ENCODE peak calls at places on chromosomes 2 and 18, in four cellular contexts. One of them, this sample, is unnamed.

GRCh38 chr2:69549421-69549820 is 94.1 kb downstream of the AAK1 start:
- DNase-seq in GM12891: no peak
- DNase-seq in nephron progenitor cell: no peak
- DNase-seq in amniotic stem cell: peak
- DNase-seq in this sample: no peak

GRCh38 chr2:109209412-109209811 is 80.4 kb downstream of the SH3RF3 start:
- DNase-seq in nephron progenitor cell: no peak
- DNase-seq in amniotic stem cell: peak
- DNase-seq in GM12891: no peak
- DNase-seq in this sample: no peak

GRCh38 chr2:190718652-190719526 is 70.0 kb downstream of the NAB1 start:
- DNase-seq in amniotic stem cell: peak
- DNase-seq in nephron progenitor cell: peak
- DNase-seq in GM12891: peak
- DNase-seq in this sample: peak

GRCh38 chr2:8306530-8307351 is 375.1 kb upstream of the ID2 start:
- DNase-seq in GM12891: no peak
- DNase-seq in amniotic stem cell: no peak
- DNase-seq in nephron progenitor cell: no peak
- DNase-seq in this sample: no peak

GRCh38 chr2:159637988-159638501 is 21.7 kb upstream of the BAZ2B start:
- DNase-seq in GM12891: no peak
- DNase-seq in amniotic stem cell: no peak
- DNase-seq in nephron progenitor cell: no peak
- DNase-seq in this sample: no peak

GRCh38 chr2:181374741-181375675 is 82.2 kb upstream of the ITGA4 start:
- DNase-seq in GM12891: no peak
- DNase-seq in amniotic stem cell: no peak
- DNase-seq in nephron progenitor cell: no peak
- DNase-seq in this sample: peak

GRCh38 chr2:237500681-237501424 is 13.8 kb downstream of the MLPH start:
- DNase-seq in GM12891: no peak
- DNase-seq in nephron progenitor cell: no peak
- DNase-seq in amniotic stem cell: peak
- DNase-seq in this sample: no peak

GRCh38 chr2:85956647-85957039 is 67.9 kb upstream of the ST3GAL5 start:
- DNase-seq in GM12891: no peak
- DNase-seq in nephron progenitor cell: no peak
- DNase-seq in amniotic stem cell: no peak
- DNase-seq in this sample: no peak

GRCh38 chr2:161418715-161419337 is 2.7 kb downstream of the TBR1 start:
- DNase-seq in nephron progenitor cell: peak
- DNase-seq in GM12891: no peak
- DNase-seq in amniotic stem cell: no peak
- DNase-seq in this sample: peak

GRCh38 chr2:196101325-196101981 is 32.8 kb upstream of the DNAH7 start:
- DNase-seq in nephron progenitor cell: no peak
- DNase-seq in GM12891: peak
- DNase-seq in amniotic stem cell: no peak
- DNase-seq in this sample: peak

GRCh38 chr2:169462896-169463695 is 16.2 kb upstream of the BBS5 start:
- DNase-seq in nephron progenitor cell: no peak
- DNase-seq in GM12891: no peak
- DNase-seq in amniotic stem cell: peak
- DNase-seq in this sample: no peak

GRCh38 chr2:102142829-102143449 is 393 bp downstream of the IL1R1 start:
- DNase-seq in nephron progenitor cell: no peak
- DNase-seq in amniotic stem cell: no peak
- DNase-seq in GM12891: no peak
- DNase-seq in this sample: no peak

GRCh38 chr2:30590407-30590806 is 143.4 kb downstream of the LCLAT1 start:
- DNase-seq in GM12891: no peak
- DNase-seq in amniotic stem cell: no peak
- DNase-seq in nephron progenitor cell: no peak
- DNase-seq in this sample: no peak

GRCh38 chr2:234329202-234329930 is 167.5 kb downstream of the ARL4C start:
- DNase-seq in GM12891: no peak
- DNase-seq in nephron progenitor cell: no peak
- DNase-seq in amniotic stem cell: no peak
- DNase-seq in this sample: no peak

GRCh38 chr18:51020536-51020935 is 9.5 kb upstream of the SMAD4 start:
- DNase-seq in nephron progenitor cell: no peak
- DNase-seq in GM12891: no peak
- DNase-seq in amniotic stem cell: no peak
- DNase-seq in this sample: no peak

GRCh38 chr2:62856228-62857040 is 150.9 kb downstream of the EHBP1 start:
- DNase-seq in GM12891: no peak
- DNase-seq in nephron progenitor cell: no peak
- DNase-seq in amniotic stem cell: no peak
- DNase-seq in this sample: no peak

GRCh38 chr2:191389288-191389687 is 144.1 kb downstream of the MYO1B start:
- DNase-seq in nephron progenitor cell: no peak
- DNase-seq in GM12891: no peak
- DNase-seq in amniotic stem cell: no peak
- DNase-seq in this sample: no peak

GRCh38 chr2:238027591-238028415 is 33.0 kb upstream of the SCLY start:
- DNase-seq in GM12891: no peak
- DNase-seq in amniotic stem cell: no peak
- DNase-seq in nephron progenitor cell: no peak
- DNase-seq in this sample: no peak

GRCh38 chr2:23618696-23619530 is 233.9 kb downstream of the KLHL29 start:
- DNase-seq in nephron progenitor cell: no peak
- DNase-seq in GM12891: no peak
- DNase-seq in amniotic stem cell: no peak
- DNase-seq in this sample: no peak

GRCh38 chr18:45760443-45761036 is 36.6 kb downstream of the SLC14A1 start:
- DNase-seq in amniotic stem cell: no peak
- DNase-seq in nephron progenitor cell: peak
- DNase-seq in GM12891: no peak
- DNase-seq in this sample: no peak

GRCh38 chr18:24398515-24398914 is 891 bp upstream of the OSBPL1A start:
- DNase-seq in amniotic stem cell: no peak
- DNase-seq in GM12891: no peak
- DNase-seq in nephron progenitor cell: peak
- DNase-seq in this sample: no peak

GRCh38 chr2:158011055-158011771 is 90.5 kb upstream of the UPP2 start:
- DNase-seq in GM12891: no peak
- DNase-seq in amniotic stem cell: no peak
- DNase-seq in nephron progenitor cell: no peak
- DNase-seq in this sample: no peak

GRCh38 chr2:239790721-239791120 is 234.4 kb downstream of the NDUFA10 start:
- DNase-seq in GM12891: no peak
- DNase-seq in amniotic stem cell: no peak
- DNase-seq in nephron progenitor cell: no peak
- DNase-seq in this sample: no peak

GRCh38 chr18:22033085-22033484 is 136.3 kb upstream of the GATA6 start:
- DNase-seq in amniotic stem cell: no peak
- DNase-seq in GM12891: no peak
- DNase-seq in nephron progenitor cell: no peak
- DNase-seq in this sample: no peak

GRCh38 chr2:235893129-235893698 is 275.0 kb downstream of the GBX2 start:
- DNase-seq in GM12891: no peak
- DNase-seq in amniotic stem cell: no peak
- DNase-seq in nephron progenitor cell: no peak
- DNase-seq in this sample: no peak

GRCh38 chr2:21423854-21424253 is 300.1 kb downstream of the TDRD15 start:
- DNase-seq in nephron progenitor cell: no peak
- DNase-seq in GM12891: no peak
- DNase-seq in amniotic stem cell: no peak
- DNase-seq in this sample: no peak

GRCh38 chr18:4353853-4354418 is 101.2 kb downstream of the DLGAP1 start:
- DNase-seq in GM12891: no peak
- DNase-seq in nephron progenitor cell: no peak
- DNase-seq in amniotic stem cell: no peak
- DNase-seq in this sample: no peak

GRCh38 chr2:128272586-128273468 is 45.8 kb downstream of the HS6ST1 start:
- DNase-seq in nephron progenitor cell: no peak
- DNase-seq in GM12891: no peak
- DNase-seq in amniotic stem cell: no peak
- DNase-seq in this sample: no peak

GRCh38 chr2:200585730-200586643 is at the start of gene AOX1:
- DNase-seq in amniotic stem cell: no peak
- DNase-seq in nephron progenitor cell: peak
- DNase-seq in GM12891: peak
- DNase-seq in this sample: peak

This sample was measured in GM10248.